ENCODE peak calls at places on chromosomes 4 and X, in four cellular contexts. I is B cell, Q is WTC11, E is osteoblast. J is an unnamed sample.

GRCh38 chrX:119488749-119489148 is 20.5 kb downstream of the SLC25A5 start:
- DNase-seq in I (peak), Q (peak), E (peak), J (peak)

GRCh38 chrX:49171752-49172279 is at the start of gene PLP2:
- DNase-seq in I (peak), Q (no peak), E (peak), J (no peak)

GRCh38 chrX:16788477-16788876 is 2.2 kb downstream of the TXLNG start:
- DNase-seq in I (no peak), Q (no peak), E (no peak), J (no peak)

GRCh38 chrX:36867143-36867542 is 141.0 kb upstream of the FAM47C start:
- DNase-seq in I (peak), Q (no peak), E (peak), J (peak)

GRCh38 chrX:71870337-71871098 is 40.1 kb upstream of the NHSL2 start:
- DNase-seq in I (no peak), Q (peak), E (peak), J (peak)

GRCh38 chr4:110005461-110006056 is 92.9 kb downstream of the EGF start:
- DNase-seq in I (peak), Q (no peak), E (peak), J (peak)

GRCh38 chrX:107542500-107542899 is 85.8 kb upstream of the PRPS1 start:
- DNase-seq in I (no peak), Q (peak), E (peak), J (peak)

GRCh38 chrX:10111364-10112148 is 45.2 kb upstream of the CLCN4 start:
- DNase-seq in I (peak), Q (no peak), E (no peak), J (no peak)

GRCh38 chrX:112874140-112874539 is 33.5 kb upstream of the AMOT start:
- DNase-seq in I (no peak), Q (no peak), E (no peak), J (no peak)

GRCh38 chr4:32858971-32859370 is 2138.8 kb downstream of the PCDH7 start:
- DNase-seq in I (no peak), Q (no peak), E (no peak), J (no peak)

GRCh38 chr4:162804323-162804924 is 362.3 kb downstream of the NAF1 start:
- DNase-seq in I (no peak), Q (no peak), E (no peak), J (no peak)

GRCh38 chr4:17597517-17597916 is 16.9 kb upstream of the MED28 start:
- DNase-seq in I (no peak), Q (no peak), E (no peak), J (no peak)

GRCh38 chrX:63424063-63424462 is 72.9 kb upstream of the SPIN4 start:
- DNase-seq in I (no peak), Q (no peak), E (no peak), J (no peak)

GRCh38 chrX:18424482-18425198 is 768 bp upstream of the CDKL5 start:
- DNase-seq in I (peak), Q (peak), E (no peak), J (peak)

GRCh38 chrX:16215660-16216059 is 48.4 kb downstream of the MAGEB17 start:
- DNase-seq in I (no peak), Q (no peak), E (no peak), J (no peak)

GRCh38 chr4:177532363-177532762 is 90.1 kb upstream of the AGA start:
- DNase-seq in I (no peak), Q (no peak), E (no peak), J (no peak)

GRCh38 chr4:68369474-68369805 is 19.6 kb upstream of the YTHDC1 start:
- DNase-seq in I (no peak), Q (no peak), E (no peak), J (no peak)

GRCh38 chr4:123706961-123707360 is 310.4 kb downstream of the SPRY1 start:
- DNase-seq in I (no peak), Q (no peak), E (no peak), J (no peak)

GRCh38 chr4:102625232-102625930 is 124.2 kb downstream of the NFKB1 start:
- DNase-seq in I (peak), Q (peak), E (peak), J (peak)

GRCh38 chrX:107659768-107660167 is 31.5 kb downstream of the PRPS1 start:
- DNase-seq in I (peak), Q (no peak), E (peak), J (no peak)

GRCh38 chr4:82968972-82969371 is 41.7 kb downstream of the LIN54 start:
- DNase-seq in I (no peak), Q (no peak), E (no peak), J (no peak)

GRCh38 chr4:154727540-154727939 is 16.3 kb upstream of the LRAT start:
- DNase-seq in I (no peak), Q (no peak), E (no peak), J (no peak)

GRCh38 chrX:133402042-133402453 is 13.2 kb downstream of the GPC4 start:
- DNase-seq in I (no peak), Q (no peak), E (no peak), J (no peak)

J was measured in SK-N-DZ.